ENCODE peak calls at places on chromosome 6, in six cellular contexts. E, B, U, R, M and P are unnamed samples.

GRCh38 chr6:155328539-155329459 is 14.5 kb upstream of the TFB1M start:
- DNase-seq in B (peak; percentile 33), U (no peak), R (no peak), E (no peak), M (no peak), P (no peak)

GRCh38 chr6:76852776-76853175 is 610.5 kb downstream of the HTR1B start:
- DNase-seq in B (peak; percentile 51), E (peak; percentile 11), M (no peak), U (no peak), R (no peak), P (no peak)

GRCh38 chr6:166715065-166715464 is 88.0 kb upstream of the RPS6KA2 start:
- DNase-seq in R (no peak), U (no peak), E (no peak), B (no peak), M (no peak), P (no peak)

GRCh38 chr6:43673444-43674063 is 14.0 kb downstream of the MRPS18A start:
- DNase-seq in R (no peak), M (no peak), U (no peak), B (no peak), E (no peak), P (no peak)

GRCh38 chr6:79193971-79194370 is 40.5 kb downstream of the HMGN3 start:
- DNase-seq in R (no peak), E (no peak), M (peak; percentile 16), U (no peak), B (no peak), P (no peak)

GRCh38 chr6:38137609-38138008 is 318.1 kb downstream of the ZFAND3 start:
- DNase-seq in B (no peak), R (no peak), U (no peak), E (no peak), M (no peak), P (no peak)

GRCh38 chr6:42137192-42137753 is 5.1 kb downstream of the C6orf132 start:
- DNase-seq in U (no peak), B (no peak), R (no peak), E (no peak), M (no peak), P (no peak)

GRCh38 chr6:15439410-15440022 is 193.6 kb downstream of the JARID2 start:
- DNase-seq in B (peak; percentile 45), U (no peak), R (no peak), E (peak; percentile 52), M (no peak), P (no peak)

GRCh38 chr6:14417377-14417776 is 299.8 kb downstream of the CD83 start:
- DNase-seq in E (no peak), R (no peak), M (no peak), B (peak; percentile 3), U (no peak), P (no peak)

GRCh38 chr6:101294676-101295075 is 98.8 kb upstream of the GRIK2 start:
- DNase-seq in U (no peak), M (no peak), E (peak; percentile 38), B (peak; percentile 63), R (no peak), P (no peak)

GRCh38 chr6:36755435-36756348 is 58.1 kb downstream of the RAB44 start:
- DNase-seq in R (peak; percentile 77), U (no peak), M (no peak), B (peak; percentile 77), E (peak; percentile 17), P (no peak)

GRCh38 chr6:100353276-100354015 is 111.3 kb downstream of the SIM1 start:
- DNase-seq in M (no peak), R (no peak), B (peak; percentile 84), E (peak; percentile 74), U (no peak), P (no peak)

GRCh38 chr6:100267721-100268123 is 197.0 kb downstream of the SIM1 start:
- DNase-seq in E (peak; percentile 92), M (peak; percentile 20), U (no peak), R (no peak), B (peak; percentile 43), P (no peak)

GRCh38 chr6:128932061-128932460 is 49.1 kb downstream of the LAMA2 start:
- DNase-seq in R (no peak), E (no peak), M (peak; percentile 3), U (no peak), B (peak; percentile 26), P (no peak)

GRCh38 chr6:17397764-17398194 is 4.4 kb downstream of the CAP2 start:
- DNase-seq in R (no peak), M (no peak), E (peak; percentile 29), U (no peak), B (peak; percentile 39), P (no peak)

GRCh38 chr6:16179970-16180431 is 51.1 kb downstream of the MYLIP start:
- DNase-seq in E (no peak), B (no peak), R (peak; percentile 10), M (no peak), U (no peak), P (no peak)

GRCh38 chr6:18978330-18979128 is 591.4 kb downstream of the RNF144B start:
- DNase-seq in U (no peak), B (no peak), E (peak; percentile 51), R (no peak), M (no peak), P (no peak)

GRCh38 chr6:169799474-169799926 is 48.1 kb downstream of the ERMARD start:
- DNase-seq in R (no peak), B (no peak), E (no peak), U (no peak), M (no peak), P (no peak)

GRCh38 chr6:169046021-169046420 is 207.6 kb downstream of the THBS2 start:
- DNase-seq in U (no peak), E (no peak), B (no peak), R (no peak), M (no peak), P (no peak)

GRCh38 chr6:78577585-78577984 is 289.8 kb upstream of the IRAK1BP1 start:
- DNase-seq in M (no peak), U (no peak), B (no peak), R (no peak), E (no peak), P (no peak)

GRCh38 chr6:52499026-52499425 is 77.8 kb downstream of the TRAM2 start:
- DNase-seq in R (no peak), B (peak; percentile 77), U (no peak), M (no peak), E (peak; percentile 69), P (no peak)

GRCh38 chr6:41039060-41039998 is at the start of gene UNC5CL:
- DNase-seq in E (no peak), U (no peak), R (peak; percentile 40), B (peak; percentile 39), M (no peak), P (no peak)

GRCh38 chr6:49646130-49646824 is 9.6 kb upstream of the RHAG start:
- DNase-seq in M (no peak), E (no peak), B (no peak), R (no peak), U (no peak), P (no peak)

GRCh38 chr6:85169189-85169588 is 280.7 kb upstream of the NT5E start:
- DNase-seq in B (no peak), M (no peak), E (no peak), U (no peak), R (no peak), P (no peak)

GRCh38 chr6:8059129-8059528 is 5.1 kb downstream of the BLOC1S5 start:
- DNase-seq in U (no peak), B (peak; percentile 72), M (no peak), R (no peak), E (peak; percentile 22), P (no peak)

GRCh38 chr6:165820407-165820806 is 157.4 kb upstream of the PDE10A start:
- DNase-seq in B (no peak), M (no peak), R (no peak), E (no peak), U (no peak), P (no peak)

GRCh38 chr6:92274588-92274987 is 1144.8 kb downstream of the EPHA7 start:
- DNase-seq in M (no peak), U (no peak), E (no peak), R (no peak), B (no peak), P (peak; percentile 51)

GRCh38 chr6:5663256-5663655 is 343.5 kb downstream of the NRN1 start:
- DNase-seq in B (no peak), M (no peak), R (no peak), E (no peak), U (no peak), P (no peak)

GRCh38 chr6:29875257-29875656 is 47.6 kb downstream of the HLA-G start:
- DNase-seq in U (no peak), M (no peak), R (no peak), B (no peak), E (no peak), P (no peak)

GRCh38 chr6:29872791-29873190 is 45.2 kb downstream of the HLA-G start:
- DNase-seq in B (no peak), R (no peak), U (no peak), E (no peak), M (no peak), P (no peak)
- TF ChIP-seq CTCF in B (no peak), R (no peak), U (no peak), E (no peak), M (no peak), P (no peak)

GRCh38 chr6:3061501-3061941 is 6.8 kb upstream of the RIPK1 start:
- DNase-seq in M (no peak), B (peak; percentile 83), E (peak; percentile 82), U (no peak), R (no peak), P (no peak)
- TF ChIP-seq CTCF in M (no peak), B (peak; percentile 26), E (peak; percentile 49), U (no peak), R (no peak), P (peak; percentile 70)

DNA sequence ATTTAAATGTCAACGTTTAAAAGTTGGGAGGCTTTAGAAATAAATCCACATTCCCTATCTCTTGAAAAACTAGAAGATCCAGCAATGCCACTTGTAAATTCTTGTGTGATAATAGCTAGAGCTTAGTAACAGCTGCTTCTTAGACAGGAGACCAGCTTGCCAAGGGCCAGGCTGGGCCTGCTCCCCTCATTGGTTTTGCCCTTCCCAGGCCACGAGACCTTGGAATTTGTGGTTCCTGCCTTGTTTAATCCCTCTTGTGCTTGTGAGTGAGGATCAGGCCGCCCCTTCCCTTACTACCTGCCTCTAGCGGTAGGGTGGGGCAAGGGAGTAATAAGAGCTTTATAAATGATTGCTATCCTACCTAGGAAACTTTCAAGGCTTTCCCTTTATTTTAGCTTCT is 363.5 kb downstream of the SYNE1 start:
- DNase-seq in U (no peak), B (peak; percentile 24), E (peak; percentile 69), R (no peak), M (no peak), P (no peak)
- TF ChIP-seq CTCF in U (no peak), B (no peak), E (no peak), R (no peak), M (no peak), P (no peak)

DNA sequence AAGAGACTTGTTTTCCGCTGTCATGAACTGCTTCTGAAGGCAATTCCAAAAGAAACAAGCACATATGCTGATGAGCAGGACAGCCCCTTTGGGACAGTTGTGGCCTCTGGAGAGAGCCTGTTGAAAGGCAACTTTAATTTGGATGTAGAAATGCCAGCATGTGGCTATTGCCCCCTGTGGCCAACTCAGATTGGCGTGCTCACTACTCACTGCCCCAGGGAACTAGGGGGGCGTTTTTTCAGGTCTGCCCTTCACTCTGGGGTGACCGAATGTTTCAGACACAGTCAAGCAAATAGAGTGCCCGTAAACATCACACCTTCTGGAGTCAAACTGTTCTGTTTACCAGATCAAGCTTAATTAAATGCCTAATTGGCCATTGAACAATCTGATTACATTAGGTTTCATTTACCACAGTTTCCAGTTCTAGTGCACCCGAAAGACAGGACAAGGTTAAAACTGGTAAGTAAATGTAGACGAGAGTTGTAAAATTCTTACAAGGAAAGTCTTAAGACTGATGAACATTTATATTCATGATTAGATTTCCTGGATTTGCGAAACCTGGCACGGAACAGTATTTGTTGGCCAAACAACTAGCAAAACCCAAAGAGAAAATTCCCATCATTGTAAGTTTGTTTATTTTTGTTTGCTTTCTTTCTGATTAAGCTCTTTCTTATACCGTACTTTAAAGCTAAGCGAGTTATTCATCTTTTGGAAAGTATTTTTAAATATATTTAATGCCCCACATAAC is 75.9 kb upstream of the SYNJ2 start:
- DNase-seq in E (no peak), U (peak; percentile 17), R (no peak), M (no peak), B (no peak), P (no peak)
- TF ChIP-seq CTCF in E (no peak), U (peak; percentile 9), R (no peak), M (no peak), B (no peak), P (peak; percentile 25)